ENCODE peak calls at places on chromosomes 7 and 10, in four cellular contexts. J is activated CD4-positive, CD25-positive, alpha-beta regulatory T cell; T is amniotic stem cell; B is HuH-7.5. K is an unnamed sample.

GRCh38 chr7:90453931-90454330 is 15.5 kb upstream of the PTTG1IP2 start:
- DNase-seq in B (no peak), J (no peak), T (no peak), K (no peak)

GRCh38 chr10:116238036-116238435 is 35.0 kb downstream of the GFRA1 start:
- DNase-seq in J (no peak), B (no peak), T (no peak), K (no peak)

GRCh38 chr7:71439316-71439715 is 307.4 kb downstream of the GALNT17 start:
- DNase-seq in J (no peak), T (no peak), B (no peak), K (no peak)

GRCh38 chr10:114372179-114372578 is 32.1 kb downstream of the AFAP1L2 start:
- DNase-seq in B (no peak), J (no peak), T (no peak), K (no peak)

GRCh38 chr7:155569681-155570080 is 23.3 kb upstream of the CNPY1 start:
- DNase-seq in B (no peak), T (no peak), J (no peak), K (no peak)

GRCh38 chr7:136134503-136134902 is 157.3 kb upstream of the MTPN start:
- DNase-seq in J (no peak), T (peak), B (no peak), K (no peak)

GRCh38 chr7:158109364-158110033 is 478.1 kb downstream of the PTPRN2 start:
- DNase-seq in J (no peak), B (no peak), T (no peak), K (no peak)

GRCh38 chr10:55500931-55501559 is 700.0 kb upstream of the PCDH15 start:
- DNase-seq in T (no peak), B (no peak), J (no peak), K (peak)

GRCh38 chr10:110547139-110547761 is 20.2 kb upstream of the SMC3 start:
- DNase-seq in J (no peak), B (no peak), T (peak), K (no peak)

GRCh38 chr10:32938554-32939061 is 19.4 kb downstream of the ITGB1 start:
- DNase-seq in B (no peak), J (no peak), T (no peak), K (no peak)

GRCh38 chr7:131300572-131301466 is 26.9 kb upstream of the MKLN1 start:
- DNase-seq in J (no peak), B (no peak), T (no peak), K (no peak)

GRCh38 chr10:26628395-26628794 is 69.1 kb upstream of the PDSS1 start:
- DNase-seq in B (no peak), T (no peak), J (no peak), K (no peak)

GRCh38 chr10:10644317-10645111 is 373.2 kb upstream of the CELF2 start:
- DNase-seq in B (no peak), T (no peak), J (no peak), K (no peak)

GRCh38 chr7:116139007-116139406 is 71.3 kb upstream of the TES start:
- DNase-seq in B (no peak), T (no peak), J (no peak), K (no peak)

GRCh38 chr10:22655312-22655973 is 58.9 kb downstream of the PIP4K2A start:
- DNase-seq in B (peak), T (no peak), J (no peak), K (no peak)

GRCh38 chr7:101237206-101238067 is at the start of gene CLDN15:
- DNase-seq in B (no peak), T (no peak), J (no peak), K (no peak)

GRCh38 chr7:130491841-130492518 is at the start of gene MEST:
- DNase-seq in T (no peak), B (no peak), J (no peak), K (peak)

GRCh38 chr10:123583639-123584418 is 82.3 kb upstream of the GPR26 start:
- DNase-seq in J (no peak), B (peak), T (peak), K (peak)

GRCh38 chr10:123135415-123136141 is at the start of gene HMX3:
- DNase-seq in J (no peak), T (no peak), B (no peak), K (peak)

GRCh38 chr10:100008708-100009282 is 952 bp downstream of the DNMBP start:
- DNase-seq in J (no peak), T (no peak), B (no peak), K (no peak)

GRCh38 chr10:58773942-58774341 is 261.3 kb downstream of the BICC1 start:
- DNase-seq in T (no peak), J (no peak), B (no peak), K (no peak)

GRCh38 chr10:114103286-114103685 is 59.6 kb downstream of the ADRB1 start:
- DNase-seq in J (no peak), B (no peak), T (peak), K (no peak)

GRCh38 chr7:65976659-65977196 is 5.3 kb downstream of the GUSB start:
- DNase-seq in T (no peak), J (no peak), B (no peak), K (no peak)

GRCh38 chr10:68957284-68957615 is 1.3 kb downstream of the DDX21 start:
- DNase-seq in T (no peak), B (no peak), J (no peak), K (no peak)

GRCh38 chr10:95395947-95396449 is 105.2 kb upstream of the PDLIM1 start:
- DNase-seq in B (no peak), T (no peak), J (no peak), K (no peak)

GRCh38 chr7:77684030-77684429 is 12.2 kb upstream of the RSBN1L start:
- DNase-seq in T (no peak), B (no peak), J (no peak), K (peak)

GRCh38 chr7:27409776-27410175 is 167.2 kb downstream of the EVX1 start:
- DNase-seq in T (no peak), J (no peak), B (no peak), K (no peak)

GRCh38 chr10:11225935-11226334 is 208.3 kb downstream of the CELF2 start:
- DNase-seq in J (no peak), B (no peak), T (no peak), K (no peak)

GRCh38 chr10:87750001-87750651 is 67.9 kb downstream of the ATAD1 start:
- DNase-seq in J (no peak), T (no peak), B (no peak), K (no peak)

GRCh38 chr7:100887186-100887954 is 2.1 kb downstream of the UFSP1 start:
- DNase-seq in B (no peak), T (no peak), J (peak), K (no peak)

GRCh38 chr10:124001391-124002260 is 91.8 kb downstream of the CHST15 start:
- DNase-seq in B (no peak), J (no peak), T (no peak), K (no peak)

GRCh38 chr10:34449836-34450235 is 365.3 kb downstream of the PARD3 start:
- DNase-seq in T (no peak), B (no peak), J (no peak), K (no peak)

GRCh38 chr10:16929067-16929466 is 111.8 kb upstream of the RSU1 start:
- DNase-seq in J (no peak), B (no peak), T (no peak), K (no peak)

GRCh38 chr7:121003986-121004685 is 15.6 kb downstream of the CPED1 start:
- DNase-seq in T (no peak), J (no peak), B (no peak), K (no peak)

GRCh38 chr7:132406039-132406438 is 170.2 kb downstream of the PLXNA4 start:
- DNase-seq in J (no peak), B (no peak), T (no peak), K (no peak)

GRCh38 chr10:93124580-93125318 is 51.1 kb downstream of the CYP26A1 start:
- DNase-seq in J (no peak), T (no peak), B (no peak), K (no peak)

GRCh38 chr10:6128591-6129383 is 40.0 kb downstream of the RBM17 start:
- DNase-seq in B (no peak), T (no peak), J (no peak), K (no peak)

GRCh38 chr10:52577047-52577446 is 195.5 kb downstream of the MBL2 start:
- DNase-seq in J (no peak), B (no peak), T (no peak), K (no peak)

GRCh38 chr10:129883029-129883428 is 81.0 kb downstream of the EBF3 start:
- DNase-seq in T (no peak), J (no peak), B (no peak), K (no peak)